ENCODE peak calls at places on chromosomes 16 and 17, in six cellular contexts. X is stimulated activated CD4-positive, alpha-beta T cell treated with anti-CD3 and anti-CD28 coated beads, Interleukin-2, amount 100 ng/mL, for 48 hours; Y is progenitor cell of endocrine pancreas; B is NCI-H510A; O is ELR; J is tibial nerve. G is an unnamed sample.

GRCh38 chr17:4004517-4005295 is 40.5 kb upstream of the ATP2A3 start:
- DNase-seq in O (peak), Y (peak), X (peak), J (no peak), B (peak), G (no peak)

GRCh38 chr16:57608462-57609113 is 19.8 kb upstream of the ADGRG1 start:
- DNase-seq in J (no peak), B (no peak), Y (no peak), X (no peak), O (no peak), G (no peak)

GRCh38 chr17:56834380-56835258 is 668 bp downstream of the DGKE start:
- DNase-seq in B (peak), O (peak), J (peak), X (peak), Y (peak), G (no peak)

GRCh38 chr17:77111916-77112315 is 28.9 kb upstream of the SEC14L1 start:
- DNase-seq in Y (no peak), O (no peak), B (no peak), J (no peak), X (no peak), G (no peak)

GRCh38 chr17:74024871-74025531 is 178.5 kb upstream of the RPL38 start:
- DNase-seq in B (no peak), O (no peak), X (no peak), Y (no peak), J (no peak), G (no peak)

GRCh38 chr16:6016530-6017184 is 919.1 kb upstream of the EEF2KMT start:
- DNase-seq in J (no peak), X (no peak), O (peak), B (no peak), Y (no peak), G (no peak)

GRCh38 chr16:54027126-54027922 is 259.3 kb downstream of the IRX3 start:
- DNase-seq in J (no peak), X (no peak), Y (no peak), B (no peak), O (peak), G (peak)

GRCh38 chr16:47887496-47887895 is 268.3 kb downstream of the ABCC12 start:
- DNase-seq in O (peak), J (no peak), X (no peak), B (no peak), Y (no peak), G (no peak)

GRCh38 chr16:81786321-81786720 is 7.2 kb downstream of the PLCG2 start:
- DNase-seq in O (peak), X (no peak), J (no peak), B (no peak), Y (no peak), G (no peak)

GRCh38 chr16:14106457-14106856 is 35.3 kb downstream of the MRTFB start:
- DNase-seq in J (no peak), X (no peak), B (no peak), Y (no peak), O (no peak), G (no peak)

GRCh38 chr17:57679356-57679755 is 65.7 kb downstream of the CCDC182 start:
- DNase-seq in O (no peak), J (no peak), X (no peak), Y (no peak), B (no peak), G (no peak)

GRCh38 chr16:87498324-87499188 is 5.7 kb upstream of the ZCCHC14 start:
- DNase-seq in J (no peak), B (no peak), X (no peak), Y (no peak), O (no peak), G (no peak)

GRCh38 chr16:28321700-28322411 is 29.5 kb downstream of the SBK1 start:
- DNase-seq in O (peak), X (peak), J (no peak), B (no peak), Y (no peak), G (no peak)

GRCh38 chr16:78286076-78286475 is 186.6 kb downstream of the WWOX start:
- DNase-seq in J (no peak), Y (no peak), O (no peak), B (no peak), X (no peak), G (no peak)

GRCh38 chr17:62179525-62180161 is 114.6 kb upstream of the MED13 start:
- DNase-seq in J (no peak), Y (no peak), B (no peak), X (no peak), O (peak), G (no peak)

GRCh38 chr16:3729161-3730112 is 12.1 kb upstream of the TRAP1 start:
- DNase-seq in B (no peak), O (no peak), J (no peak), Y (no peak), X (no peak), G (no peak)

GRCh38 chr16:73000020-73000906 is 47.7 kb downstream of the ZFHX3 start:
- DNase-seq in X (no peak), B (no peak), O (no peak), Y (no peak), J (peak), G (no peak)

GRCh38 chr17:48985436-48986245 is 11.5 kb upstream of the IGF2BP1 start:
- DNase-seq in Y (no peak), O (no peak), X (no peak), B (no peak), J (no peak), G (no peak)

GRCh38 chr17:46785696-46786095 is 32.8 kb downstream of the WNT3 start:
- DNase-seq in J (no peak), Y (no peak), O (no peak), B (no peak), X (no peak), G (no peak)

G was measured in GM04503.